ENCODE peak calls at places on chromosomes 5 and 9, in ten cellular contexts. O is head of caudate nucleus; E is kidney glomerular epithelial cell; I is activated CD4-positive, alpha-beta T cell treated with anti-CD3 and anti-CD28 coated beads, Interleukin-2, amount 10 ng/mL, durations not matched to agents 7 days and 5 days; A is HEK293T; H is astrocyte of the spinal cord; Q is SK-MEL-5; R is Peyer's patch; V is CD8-positive, alpha-beta T cell; L is adrenal gland. K is an unnamed sample.

GRCh38 chr9:71303351-71303750 is 181.9 kb upstream of the TRPM3 start:
- DNase-seq in O (no peak), E (no peak), I (no peak), A (no peak), H (no peak), Q (no peak), R (no peak), V (no peak), L (no peak), K (no peak)

GRCh38 chr5:51386916-51387853 is 3.9 kb downstream of the ISL1 start:
- DNase-seq in O (no peak), E (no peak), I (no peak), A (no peak), H (no peak), Q (peak), R (no peak), V (no peak), L (no peak), K (no peak)

GRCh38 chr5:4580772-4581171 is 559.4 kb upstream of the ADAMTS16 start:
- DNase-seq in O (no peak), E (no peak), I (no peak), A (no peak), H (no peak), Q (no peak), R (no peak), V (no peak), L (no peak), K (no peak)

GRCh38 chr5:103308774-103309173 is 50.2 kb downstream of the MACIR start:
- DNase-seq in O (no peak), E (no peak), I (no peak), A (no peak), H (no peak), Q (no peak), R (no peak), V (no peak), L (no peak), K (no peak)

GRCh38 chr5:107523019-107523680 is 147.6 kb downstream of the EFNA5 start:
- DNase-seq in O (no peak), E (no peak), I (no peak), A (no peak), H (no peak), Q (peak), R (no peak), V (no peak), L (no peak), K (no peak)

GRCh38 chr5:111680737-111681413 is 76.1 kb downstream of the NREP start:
- DNase-seq in O (no peak), E (peak), I (no peak), A (peak), H (peak), Q (peak), R (no peak), V (no peak), L (peak), K (peak)

GRCh38 chr5:5273976-5274375 is 133.8 kb downstream of the ADAMTS16 start:
- DNase-seq in O (no peak), E (no peak), I (no peak), A (no peak), H (no peak), Q (no peak), R (no peak), V (no peak), L (no peak), K (no peak)

GRCh38 chr5:126857472-126858410 is 80.8 kb downstream of the LMNB1 start:
- DNase-seq in O (no peak), E (no peak), I (no peak), A (no peak), H (peak), Q (no peak), R (no peak), V (no peak), L (no peak), K (no peak)